ENCODE peak calls at places on chromosomes 12 and 14, in nine cellular contexts. N is astrocyte; E is lung; K is PC-9; R is small intestine; I is A549; B is left lung; M is fibroblast of lung; D is effector memory CD4-positive, alpha-beta T cell. F is an unnamed sample.

GRCh38 chr12:103884316-103884715 is 43.3 kb upstream of the NT5DC3 start:
- DNase-seq in N (peak; percentile 51), E (no peak), K (no peak), R (no peak), I (no peak), B (no peak), M (peak; percentile 73), D (no peak), F (no peak)

GRCh38 chr12:68750506-68750905 is 4.5 kb downstream of the SLC35E3 start:
- DNase-seq in N (no peak), E (no peak), K (no peak), R (no peak), I (no peak), B (no peak), M (no peak), D (no peak), F (no peak)

GRCh38 chr12:49933793-49934192 is 16.7 kb upstream of the AQP2 start:
- DNase-seq in N (peak; percentile 68), E (no peak), K (peak; percentile 30), R (no peak), I (no peak), B (peak; percentile 3), M (peak; percentile 46), D (no peak), F (no peak)

GRCh38 chr12:69120331-69120730 is 119.0 kb upstream of the CPSF6 start:
- DNase-seq in N (no peak), E (no peak), K (no peak), R (no peak), I (no peak), B (no peak), M (no peak), D (no peak), F (no peak)

GRCh38 chr12:67370979-67371378 is 101.8 kb downstream of the CAND1 start:
- DNase-seq in N (peak; percentile 41), E (no peak), K (no peak), R (no peak), I (no peak), B (no peak), M (no peak), D (no peak), F (no peak)

GRCh38 chr12:31118831-31119530 is 45.3 kb downstream of the DDX11 start:
- DNase-seq in N (no peak), E (no peak), K (peak; percentile 37), R (no peak), I (peak; percentile 49), B (peak; percentile 68), M (peak; percentile 10), D (no peak), F (no peak)

GRCh38 chr14:22648506-22648905 is 4.4 kb upstream of the OR6J1 start:
- DNase-seq in N (no peak), E (no peak), K (no peak), R (no peak), I (no peak), B (no peak), M (peak; percentile 39), D (no peak), F (no peak)

GRCh38 chr14:91416744-91417133 is 881 bp downstream of the CCDC88C start:
- DNase-seq in N (no peak), E (no peak), K (no peak), R (peak; percentile 55), I (no peak), B (no peak), M (no peak), D (no peak), F (no peak)

GRCh38 chr14:42556551-42556950 is 949.9 kb downstream of the LRFN5 start:
- DNase-seq in N (no peak), E (no peak), K (no peak), R (no peak), I (no peak), B (no peak), M (no peak), D (no peak), F (no peak)

DNA sequence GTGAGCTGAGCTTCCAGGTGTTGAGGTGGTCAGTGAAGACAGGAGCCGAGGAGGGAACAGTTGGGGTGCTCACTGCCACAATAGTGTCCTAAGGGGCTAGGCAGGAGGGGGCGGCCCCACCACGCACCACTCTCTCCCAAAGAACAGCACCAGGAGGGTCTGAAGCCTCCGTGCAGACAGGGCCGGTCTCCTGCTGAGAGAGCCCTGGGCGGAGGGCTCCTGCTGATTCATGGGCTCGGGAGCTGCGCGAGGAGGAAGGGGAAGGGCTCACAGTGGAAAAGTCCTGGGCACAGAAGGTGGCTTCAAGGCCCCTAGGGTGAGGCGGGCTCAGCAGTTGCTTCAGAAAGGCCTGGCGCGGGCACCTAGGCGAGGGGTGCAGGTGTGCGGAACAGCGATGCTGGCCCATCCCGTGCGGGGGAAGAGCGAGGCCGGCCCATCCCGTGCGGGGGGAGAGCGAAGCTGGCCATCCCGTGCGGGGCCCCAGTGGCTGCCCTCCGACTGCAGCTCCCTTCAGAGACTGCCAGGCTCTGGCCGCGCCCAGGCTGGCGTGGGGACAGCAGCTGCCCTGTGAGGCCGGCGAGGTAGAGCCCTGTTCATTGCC is 176.7 kb downstream of the ADGRD1 start:
- DNase-seq in N (no peak), E (no peak), K (no peak), R (no peak), I (no peak), B (no peak), M (no peak), D (no peak), F (no peak)
- H3K9me3 ChIP-seq in N (no peaks in the 10 kb centered on the region), E (no peaks in the 10 kb centered on the region), K (no peaks in the 10 kb centered on the region), R (no peaks in the 10 kb centered on the region), I (no peaks in the 10 kb centered on the region), B (no peaks in the 10 kb centered on the region), M (no peaks in the 10 kb centered on the region), D (no peaks in the 10 kb centered on the region), F (no peaks in the 10 kb centered on the region)

GRCh38 chr12:87430444-87430843 is 598.8 kb downstream of the C12orf50 start:
- DNase-seq in N (no peak), E (no peak), K (no peak), R (no peak), I (no peak), B (no peak), M (peak; percentile 17), D (no peak), F (no peak)

GRCh38 chr12:87425942-87426554 is 603.2 kb downstream of the C12orf50 start:
- DNase-seq in N (peak; percentile 22), E (no peak), K (no peak), R (no peak), I (no peak), B (no peak), M (no peak), D (no peak), F (no peak)

GRCh38 chr12:87428701-87429277 is 600.4 kb downstream of the C12orf50 start:
- DNase-seq in N (peak; percentile 54), E (no peak), K (no peak), R (no peak), I (no peak), B (no peak), M (peak; percentile 68), D (no peak), F (no peak)

DNA sequence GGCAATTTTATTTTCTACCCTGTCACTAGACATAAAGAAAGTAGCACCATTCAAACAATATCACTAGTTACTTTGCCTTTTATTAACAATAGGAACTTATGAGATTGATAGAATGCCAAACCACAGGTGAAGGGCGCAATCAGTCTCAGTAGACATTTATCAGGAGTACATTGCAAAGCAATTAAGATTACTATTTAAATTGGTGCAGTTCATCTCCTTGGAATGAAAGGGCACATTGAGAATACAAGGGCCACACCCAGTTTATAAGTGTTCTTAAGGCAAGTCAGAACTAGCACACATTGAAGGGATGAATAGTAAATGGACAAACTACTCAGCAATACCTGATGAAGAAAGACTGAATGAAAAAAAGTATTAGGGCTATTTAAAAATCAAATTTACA is 601.4 kb downstream of the C12orf50 start:
- DNase-seq in N (peak; percentile 82), E (no peak), K (no peak), R (peak; percentile 45), I (no peak), B (no peak), M (no peak), D (no peak), F (no peak)
- H3K9me3 ChIP-seq in N (peaks cover 5% of the 10 kb centered on the region), E (no peaks in the 10 kb centered on the region), K (peaks cover 15% of the 10 kb centered on the region), R (peaks cover 2% of the 10 kb centered on the region), I (peaks cover 29% of the 10 kb centered on the region), B (peaks cover 19% of the 10 kb centered on the region), M (no peaks in the 10 kb centered on the region), D (no peaks in the 10 kb centered on the region), F (no peaks in the 10 kb centered on the region)

DNA sequence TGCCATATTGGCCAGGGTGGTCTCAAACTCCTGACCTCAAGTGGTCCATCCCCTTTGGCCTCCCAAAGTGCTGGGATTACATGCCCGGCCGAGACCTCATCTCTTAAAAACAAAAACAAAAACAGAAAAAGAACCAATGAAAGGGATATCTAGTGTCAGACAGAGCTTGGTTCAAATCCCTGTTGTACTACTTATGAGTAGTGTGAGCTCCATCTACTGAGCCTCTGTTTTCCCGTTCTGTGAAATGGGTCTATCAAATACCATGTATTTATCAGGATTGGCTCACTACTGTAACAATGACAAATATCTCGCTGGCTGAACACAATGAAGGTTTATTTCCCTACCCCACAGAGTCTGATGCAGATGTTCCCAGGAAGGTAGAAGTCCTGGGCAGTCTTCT is 36.9 kb upstream of the HNF1A start:
- DNase-seq in N (no peak), E (no peak), K (no peak), R (no peak), I (no peak), B (no peak), M (no peak), D (no peak), F (no peak)
- H3K9me3 ChIP-seq in N (no peaks in the 10 kb centered on the region), E (no peaks in the 10 kb centered on the region), K (no peaks in the 10 kb centered on the region), R (no peaks in the 10 kb centered on the region), I (no peaks in the 10 kb centered on the region), B (no peaks in the 10 kb centered on the region), M (no peaks in the 10 kb centered on the region), D (no peaks in the 10 kb centered on the region), F (no peaks in the 10 kb centered on the region)

GRCh38 chr12:34291001-34291400 is 268.7 kb downstream of the ALG10 start:
- DNase-seq in N (no peak), E (no peak), K (no peak), R (no peak), I (no peak), B (peak; percentile 39), M (no peak), D (no peak), F (no peak)

GRCh38 chr12:34289431-34290190 is 267.3 kb downstream of the ALG10 start:
- DNase-seq in N (no peak), E (no peak), K (no peak), R (no peak), I (no peak), B (peak; percentile 54), M (no peak), D (no peak), F (no peak)

GRCh38 chr12:34292736-34293625 is 270.7 kb downstream of the ALG10 start:
- DNase-seq in N (no peak), E (no peak), K (peak; percentile 37), R (no peak), I (no peak), B (peak; percentile 43), M (no peak), D (no peak), F (peak; percentile 1)

GRCh38 chr12:34290191-34290995 is 268.1 kb downstream of the ALG10 start:
- DNase-seq in N (no peak), E (no peak), K (no peak), R (no peak), I (peak; percentile 10), B (peak; percentile 39), M (no peak), D (no peak), F (no peak)

GRCh38 chr12:34291426-34291901 is 269.2 kb downstream of the ALG10 start:
- DNase-seq in N (no peak), E (no peak), K (no peak), R (no peak), I (no peak), B (no peak), M (no peak), D (no peak), F (no peak)
- H3K9me3 ChIP-seq in N (peaks cover 25% of the 10 kb centered on the region), E (peaks cover under 1% of the 10 kb centered on the region), K (no peaks in the 10 kb centered on the region), R (peaks cover 9% of the 10 kb centered on the region), I (no peaks in the 10 kb centered on the region), B (peaks cover 100% of the 10 kb centered on the region), M (no peaks in the 10 kb centered on the region), D (peaks cover 5% of the 10 kb centered on the region), F (no peaks in the 10 kb centered on the region)

F was measured in T-helper 17 cell.